ENCODE peak calls at places on chromosomes 7 and 10, in six cellular contexts. H is sigmoid colon, K is breast epithelium, S is endothelial cell, O is fibroblast of mammary gland, Q is fibroblast of the aortic adventitia. G is an unnamed sample.

GRCh38 chr7:31776616-31777015 is 89.6 kb downstream of the PPP1R17 start:
- DNase-seq in O (peak; percentile 60), K (no peak), H (no peak), S (no peak), Q (peak; percentile 68), G (no peak)

GRCh38 chr7:122970740-122971725 is 24.5 kb downstream of the TAS2R16 start:
- DNase-seq in O (no peak), S (no peak), Q (no peak), K (no peak), H (no peak), G (no peak)

GRCh38 chr10:101273330-101273729 is 44.1 kb upstream of the LBX1 start:
- DNase-seq in K (no peak), S (no peak), Q (no peak), H (no peak), O (no peak), G (no peak)

GRCh38 chr7:123633553-123633952 is 22.1 kb upstream of the LMOD2 start:
- DNase-seq in H (no peak), S (no peak), K (no peak), O (peak; percentile 86), Q (peak; percentile 88), G (no peak)

GRCh38 chr10:55519264-55519663 is 718.2 kb upstream of the PCDH15 start:
- DNase-seq in K (no peak), H (no peak), S (no peak), O (no peak), Q (no peak), G (no peak)

GRCh38 chr7:102426268-102427031 is 6.9 kb upstream of the ORAI2 start:
- DNase-seq in O (no peak), K (no peak), Q (no peak), S (no peak), H (no peak), G (peak; percentile 63)

GRCh38 chr10:132848306-132848705 is 62.4 kb upstream of the NKX6-2 start:
- DNase-seq in S (no peak), H (peak; percentile 45), K (peak; percentile 50), O (no peak), Q (no peak), G (peak; percentile 19)

GRCh38 chr10:96309631-96310358 is 5.6 kb downstream of the DNTT start:
- DNase-seq in Q (no peak), H (no peak), S (no peak), O (no peak), K (no peak), G (no peak)

GRCh38 chr7:111541067-111541466 is 21.2 kb downstream of the IMMP2L start:
- DNase-seq in Q (no peak), O (no peak), S (no peak), H (no peak), K (no peak), G (no peak)

GRCh38 chr7:21338728-21339164 is 89.1 kb upstream of the SP4 start:
- DNase-seq in S (no peak), H (no peak), Q (no peak), O (no peak), K (no peak), G (peak; percentile 27)

GRCh38 chr7:127578036-127578684 is 7.2 kb downstream of the GCC1 start:
- DNase-seq in Q (peak; percentile 58), O (peak; percentile 81), K (no peak), H (no peak), S (no peak), G (no peak)

GRCh38 chr7:102393467-102393866 is 2.7 kb upstream of the PRKRIP1 start:
- DNase-seq in S (no peak), K (no peak), Q (no peak), H (no peak), O (no peak), G (no peak)

GRCh38 chr7:66741706-66742053 is 1.1 kb downstream of the RABGEF1 start:
- DNase-seq in S (no peak), O (peak; percentile 76), H (peak; percentile 73), K (no peak), Q (peak; percentile 54), G (no peak)

GRCh38 chr7:6604458-6604857 is 11.0 kb upstream of the ZNF853 start:
- DNase-seq in O (no peak), K (no peak), S (no peak), H (no peak), Q (no peak), G (no peak)

GRCh38 chr10:132972149-132972985 is 30.0 kb upstream of the CFAP46 start:
- DNase-seq in K (peak; percentile 33), H (peak; percentile 52), S (no peak), O (no peak), Q (no peak), G (no peak)

GRCh38 chr7:135803143-135803542 is 54.5 kb upstream of the FAM180A start:
- DNase-seq in Q (no peak), K (no peak), H (no peak), S (no peak), O (peak; percentile 55), G (no peak)

GRCh38 chr10:13949844-13950542 is 363.2 kb downstream of the PRPF18 start:
- DNase-seq in O (peak; percentile 92), S (no peak), H (no peak), K (no peak), Q (peak; percentile 78), G (no peak)

GRCh38 chr7:113209449-113210203 is 91.3 kb upstream of the SMIM30 start:
- DNase-seq in S (no peak), O (peak; percentile 59), H (no peak), K (no peak), Q (no peak), G (no peak)

GRCh38 chr10:79102056-79102874 is 33.5 kb downstream of the ZMIZ1 start:
- DNase-seq in S (no peak), H (peak; percentile 93), Q (peak; percentile 64), K (no peak), O (no peak), G (no peak)

GRCh38 chr7:98276241-98276761 is 5.2 kb upstream of the BRI3 start:
- DNase-seq in H (no peak), O (no peak), K (no peak), S (no peak), Q (peak; percentile 90), G (no peak)

GRCh38 chr10:72764151-72764550 is 72.2 kb downstream of the MCU start:
- DNase-seq in K (no peak), H (no peak), S (no peak), Q (peak; percentile 95), O (peak; percentile 59), G (no peak)

DNA sequence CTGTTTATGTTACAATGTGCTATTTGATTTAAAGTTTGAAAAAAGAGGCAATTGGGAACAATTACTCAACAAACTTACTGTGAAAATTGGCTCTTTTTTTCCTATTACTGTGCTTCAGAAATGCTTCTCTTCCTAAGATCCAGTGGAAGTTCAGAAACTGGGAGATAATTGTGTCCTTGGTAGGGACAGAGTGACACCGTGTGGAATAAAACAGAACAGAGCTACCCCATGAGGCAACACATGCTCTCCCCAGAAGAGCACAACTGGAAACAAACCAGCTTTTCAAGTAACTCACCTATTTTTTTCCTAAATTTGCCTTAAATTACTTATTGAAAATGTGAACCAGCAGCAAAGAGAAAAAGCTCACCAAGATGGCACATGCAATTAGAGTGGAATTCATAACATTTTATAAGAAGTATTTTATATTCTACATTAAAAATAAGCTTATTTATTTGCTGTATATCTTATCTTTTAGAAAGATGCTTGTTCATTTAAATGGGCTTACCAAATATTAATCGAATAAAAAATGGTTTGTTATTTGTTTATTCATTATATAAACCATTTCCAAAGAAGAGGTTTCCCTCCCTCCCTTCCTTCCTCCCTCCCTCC is 346.1 kb upstream of the ANKRD30A start:
- DNase-seq in H (no peak), Q (peak; percentile 92), S (peak; percentile 51), K (no peak), O (peak; percentile 76), G (no peak)
- TF ChIP-seq CTCF in H (peak; percentile 87), Q (peak; percentile 80), S (peak; percentile 32), K (peak; percentile 41), O (peak; percentile 84), G (no peak)

GRCh38 chr7:29950480-29950879 is 39.1 kb downstream of the SCRN1 start:
- DNase-seq in Q (no peak), O (no peak), K (no peak), H (no peak), S (no peak), G (no peak)

GRCh38 chr7:29945259-29945809 is 44.3 kb downstream of the SCRN1 start:
- DNase-seq in O (peak; percentile 21), S (no peak), Q (peak; percentile 10), H (no peak), K (no peak), G (no peak)

GRCh38 chr7:29951206-29951605 is 38.4 kb downstream of the SCRN1 start:
- DNase-seq in O (no peak), H (no peak), Q (no peak), K (no peak), S (no peak), G (no peak)

DNA sequence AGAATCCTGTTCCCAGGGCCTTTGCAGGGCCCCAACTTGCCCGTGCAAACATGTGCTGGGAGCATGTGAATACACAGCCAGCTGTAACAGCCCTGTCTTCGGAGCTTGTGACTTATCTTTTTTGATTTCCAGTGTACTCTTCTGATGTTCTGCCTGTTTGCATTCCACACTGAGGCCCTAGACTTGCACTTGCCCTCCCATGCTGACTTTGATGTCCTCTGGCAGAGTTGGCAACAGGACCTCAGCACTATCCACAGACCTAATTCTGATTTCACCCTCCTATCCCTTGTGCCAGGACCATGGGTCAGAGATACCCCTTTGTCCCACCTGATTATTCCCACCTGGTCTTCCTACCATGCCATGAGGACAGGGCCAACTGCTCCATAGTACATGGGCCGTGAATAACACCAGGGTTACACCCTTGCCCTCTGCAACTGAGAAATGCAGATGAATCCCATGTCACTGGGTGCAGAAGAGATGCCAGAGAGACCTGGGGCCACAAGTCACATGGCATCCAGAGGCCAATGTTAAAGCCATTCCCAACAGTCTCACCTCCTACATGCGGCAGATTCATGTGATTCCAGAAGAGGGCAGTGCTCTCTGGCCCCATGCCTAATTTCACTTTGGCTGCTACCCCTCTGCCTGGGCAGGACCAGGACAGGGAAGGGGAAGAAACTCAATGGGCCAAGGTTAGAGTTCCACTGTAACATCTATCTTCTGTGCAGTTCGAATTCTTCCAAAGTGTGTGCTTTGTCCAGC is 43.0 kb downstream of the SCRN1 start:
- DNase-seq in S (peak; percentile 31), H (no peak), K (no peak), O (peak; percentile 46), Q (peak; percentile 41), G (no peak)
- TF ChIP-seq CTCF in S (peak; percentile 23), H (no peak), K (no peak), O (peak; percentile 39), Q (peak; percentile 40), G (no peak)

GRCh38 chr10:11697718-11698527 is 44.3 kb upstream of the ECHDC3 start:
- DNase-seq in K (no peak), Q (no peak), S (no peak), H (no peak), O (no peak), G (no peak)
- TF ChIP-seq CTCF in K (no peak), Q (no peak), S (no peak), H (no peak), O (no peak), G (no peak)

DNA sequence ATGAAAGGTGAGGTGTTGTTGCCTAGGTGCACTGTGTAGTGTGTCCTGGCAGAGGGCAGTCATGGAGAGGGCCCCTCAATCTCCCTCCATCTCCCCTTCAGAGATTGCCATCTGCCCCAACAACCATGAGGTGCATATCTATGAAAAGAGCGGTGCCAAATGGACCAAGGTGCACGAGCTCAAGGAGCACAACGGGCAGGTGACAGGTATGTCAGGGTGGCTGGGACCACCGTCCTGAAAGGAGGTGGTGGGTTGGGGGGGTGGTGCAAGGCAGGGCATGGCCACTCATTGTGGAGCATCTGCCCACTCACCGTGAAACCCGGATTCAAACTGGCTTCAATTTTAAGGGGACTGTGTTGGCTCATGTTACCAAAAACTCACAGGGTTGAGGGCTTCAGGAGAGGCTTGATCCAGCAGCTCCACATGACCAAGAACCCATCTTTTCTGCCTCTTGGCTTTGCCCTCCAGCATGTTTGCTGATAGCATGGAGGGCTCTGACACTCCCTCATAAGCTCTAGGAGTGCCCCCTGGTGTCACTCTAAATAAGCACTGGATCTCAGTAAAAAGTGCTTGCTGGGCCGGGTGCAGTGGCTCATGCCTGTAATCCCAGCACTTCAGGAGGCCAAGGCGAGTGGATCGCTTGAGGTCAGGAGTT is 12.2 kb downstream of the ARPC1B start:
- DNase-seq in Q (peak; percentile 56), H (no peak), S (no peak), K (no peak), O (peak; percentile 66), G (no peak)
- TF ChIP-seq CTCF in Q (peak; percentile 26), H (no peak), S (no peak), K (no peak), O (peak; percentile 42), G (peak; percentile 25)